ENCODE peak calls at places on chromosome 17, in nine cellular contexts. C is iPS DF 6.9; Y is left ventricle myocardium inferior; Z is hepatic stellate cell; M is CD8-positive, alpha-beta T cell; O is kidney epithelial cell; A is amniotic stem cell; F is left lobe of liver; T is NCI-H146. D is an unnamed sample.

GRCh38 chr17:50803676-50804075 is 31.7 kb upstream of the WFIKKN2 start:
- DNase-seq in A (no peak), Y (no peak), T (no peak), F (no peak), M (no peak), C (no peak), O (no peak), Z (no peak), D (no peak)

GRCh38 chr17:40484285-40484972 is 17.0 kb downstream of the TNS4 start:
- DNase-seq in Y (no peak), O (no peak), C (no peak), A (no peak), F (no peak), Z (no peak), M (no peak), T (no peak), D (no peak)

GRCh38 chr17:794876-795275 is 12.7 kb downstream of the MRM3 start:
- DNase-seq in O (no peak), A (peak), C (no peak), Z (peak), F (peak), T (peak), M (peak), Y (peak), D (peak)

GRCh38 chr17:50927287-50927686 is 61.1 kb upstream of the TOB1 start:
- DNase-seq in Z (no peak), Y (no peak), M (no peak), O (no peak), F (peak), T (no peak), C (no peak), A (no peak), D (no peak)

GRCh38 chr17:64471440-64471839 is 22.5 kb downstream of the MILR1 start:
- DNase-seq in F (no peak), A (no peak), T (no peak), Y (no peak), O (no peak), M (no peak), Z (no peak), C (no peak), D (no peak)

GRCh38 chr17:73342549-73343167 is 30.9 kb upstream of the CDC42EP4 start:
- DNase-seq in M (no peak), O (no peak), F (no peak), A (no peak), T (no peak), Z (peak), Y (no peak), C (no peak), D (no peak)

GRCh38 chr17:51764387-51764971 is 394.0 kb downstream of the CA10 start:
- DNase-seq in M (no peak), Z (peak), A (peak), F (peak), T (peak), Y (no peak), O (peak), C (peak), D (peak)

GRCh38 chr17:64707077-64707591 is 45.0 kb upstream of the SMURF2 start:
- DNase-seq in F (peak), C (no peak), M (no peak), Y (peak), O (peak), T (peak), A (peak), Z (peak), D (no peak)

GRCh38 chr17:56754523-56755208 is 79.1 kb downstream of the C17orf67 start:
- DNase-seq in T (no peak), Z (peak), M (no peak), C (peak), F (no peak), O (no peak), A (no peak), Y (no peak), D (peak)

GRCh38 chr17:18089613-18090012 is 1.9 kb downstream of the DRG2 start:
- DNase-seq in C (no peak), Y (no peak), A (no peak), Z (peak), O (no peak), T (no peak), M (no peak), F (no peak), D (no peak)

GRCh38 chr17:82495844-82496528 is 23.5 kb upstream of the FOXK2 start:
- DNase-seq in T (peak), A (no peak), Z (no peak), Y (no peak), F (no peak), O (no peak), M (no peak), C (no peak), D (no peak)

D was measured in Jurkat, Clone E6-1.